ENCODE peak calls at places on chromosomes 12 and 14, in eight cellular contexts. U is T-helper 17 cell; I is mucosa of gallbladder; E is AG10803; L is fibroblast of mammary gland; J is smooth muscle cell of the brain vasculature; D is stimulated activated CD4-positive, alpha-beta T cell treated with anti-CD3 and anti-CD28 coated beads, Interleukin-12 subunit alpha, Interleukin-12 subunit beta, amount 100 ng/mL, for 48 hours; P is astrocyte of the spinal cord. C is an unnamed sample.

GRCh38 chr14:52265248-52265647 is 2.2 kb upstream of the PTGDR start:
- DNase-seq in U (no peak), I (no peak), E (no peak), L (no peak), J (no peak), D (no peak), P (no peak), C (peak)

GRCh38 chr12:29769162-29769820 is 14.5 kb downstream of the TMTC1 start:
- DNase-seq in U (no peak), I (peak), E (peak), L (peak), J (no peak), D (no peak), P (peak), C (no peak)

GRCh38 chr14:24673534-24674203 is 39.7 kb upstream of the GZMB start:
- DNase-seq in U (peak), I (no peak), E (no peak), L (no peak), J (no peak), D (peak), P (no peak), C (no peak)

GRCh38 chr14:103537175-103537990 is 8.4 kb downstream of the TRMT61A start:
- DNase-seq in U (no peak), I (no peak), E (no peak), L (peak), J (no peak), D (no peak), P (no peak), C (no peak)

GRCh38 chr12:51722387-51722786 is 126.1 kb downstream of the FIGNL2 start:
- DNase-seq in U (no peak), I (no peak), E (no peak), L (no peak), J (no peak), D (no peak), P (no peak), C (no peak)

GRCh38 chr14:106843951-106844483 is 1317.6 kb downstream of the TMEM121 start:
- DNase-seq in U (no peak), I (peak), E (no peak), L (peak), J (no peak), D (no peak), P (no peak), C (no peak)

GRCh38 chr12:14781563-14781962 is 21.7 kb downstream of the WBP11 start:
- DNase-seq in U (no peak), I (no peak), E (no peak), L (no peak), J (no peak), D (no peak), P (no peak), C (no peak)

GRCh38 chr12:40325349-40325960 is 100.7 kb downstream of the LRRK2 start:
- DNase-seq in U (no peak), I (no peak), E (peak), L (peak), J (no peak), D (no peak), P (peak), C (no peak)

GRCh38 chr12:53486730-53487487 is 12.3 kb downstream of the MAP3K12 start:
- DNase-seq in U (no peak), I (no peak), E (no peak), L (no peak), J (no peak), D (no peak), P (no peak), C (no peak)

GRCh38 chr14:91934554-91935285 is 12.8 kb downstream of the FBLN5 start:
- DNase-seq in U (no peak), I (no peak), E (no peak), L (no peak), J (no peak), D (no peak), P (no peak), C (no peak)

GRCh38 chr12:13165578-13166120 is 30.9 kb upstream of the EMP1 start:
- DNase-seq in U (peak), I (peak), E (peak), L (peak), J (no peak), D (peak), P (peak), C (no peak)

GRCh38 chr12:44972746-44973421 is 78.0 kb downstream of the DBX2 start:
- DNase-seq in U (no peak), I (no peak), E (peak), L (peak), J (no peak), D (no peak), P (no peak), C (no peak)

GRCh38 chr14:70602254-70602653 is 1.8 kb upstream of the MED6 start:
- DNase-seq in U (no peak), I (no peak), E (no peak), L (no peak), J (no peak), D (no peak), P (no peak), C (no peak)

GRCh38 chr12:124392271-124392990 is 97.5 kb downstream of the RFLNA start:
- DNase-seq in U (no peak), I (no peak), E (no peak), L (peak), J (no peak), D (no peak), P (peak), C (no peak)

GRCh38 chr12:92290016-92290685 is 144.5 kb upstream of the BTG1 start:
- DNase-seq in U (no peak), I (no peak), E (peak), L (peak), J (no peak), D (no peak), P (peak), C (no peak)

GRCh38 chr14:68800361-68800760 is 7.5 kb upstream of the ZFP36L1 start:
- DNase-seq in U (no peak), I (no peak), E (peak), L (no peak), J (no peak), D (no peak), P (peak), C (no peak)

GRCh38 chr12:111367661-111368221 is 1.2 kb downstream of the PHETA1 start:
- DNase-seq in U (no peak), I (peak), E (no peak), L (peak), J (no peak), D (no peak), P (peak), C (no peak)

GRCh38 chr12:58086930-58087329 is 145.6 kb downstream of the ATP23 start:
- DNase-seq in U (no peak), I (no peak), E (no peak), L (no peak), J (no peak), D (no peak), P (no peak), C (no peak)

GRCh38 chr12:56206373-56207166 is 15.2 kb downstream of the RNF41 start:
- DNase-seq in U (peak), I (peak), E (peak), L (peak), J (no peak), D (no peak), P (peak), C (no peak)

GRCh38 chr12:14993117-14993516 is 20.3 kb downstream of the PDE6H start:
- DNase-seq in U (no peak), I (no peak), E (peak), L (no peak), J (no peak), D (no peak), P (no peak), C (no peak)

GRCh38 chr12:23843958-23844357 is 105.5 kb downstream of the SOX5 start:
- DNase-seq in U (no peak), I (no peak), E (no peak), L (no peak), J (no peak), D (no peak), P (no peak), C (no peak)

GRCh38 chr12:15774819-15775218 is 14.4 kb downstream of the EPS8 start:
- DNase-seq in U (no peak), I (no peak), E (peak), L (peak), J (no peak), D (no peak), P (peak), C (no peak)

GRCh38 chr14:26525057-26525456 is 72.8 kb downstream of the NOVA1 start:
- DNase-seq in U (no peak), I (no peak), E (peak), L (peak), J (no peak), D (no peak), P (peak), C (no peak)

GRCh38 chr12:132071001-132071810 is 72.9 kb downstream of the DDX51 start:
- DNase-seq in U (no peak), I (no peak), E (no peak), L (no peak), J (no peak), D (no peak), P (no peak), C (no peak)

GRCh38 chr14:105275267-105275946 is 25.4 kb downstream of the BRF1 start:
- DNase-seq in U (no peak), I (no peak), E (peak), L (peak), J (peak), D (no peak), P (peak), C (no peak)

GRCh38 chr12:55728185-55728931 is 451 bp downstream of the CD63 start:
- DNase-seq in U (no peak), I (peak), E (peak), L (no peak), J (no peak), D (no peak), P (peak), C (no peak)

GRCh38 chr14:91796622-91797347 is 64.9 kb upstream of the CATSPERB start:
- DNase-seq in U (no peak), I (no peak), E (peak), L (peak), J (no peak), D (no peak), P (peak), C (no peak)

GRCh38 chr12:3777206-3777809 is 24.4 kb upstream of the CRACR2A start:
- DNase-seq in U (no peak), I (peak), E (peak), L (peak), J (no peak), D (no peak), P (peak), C (peak)

GRCh38 chr12:2937500-2937899 is 21.7 kb upstream of the TEAD4 start:
- DNase-seq in U (no peak), I (no peak), E (no peak), L (no peak), J (no peak), D (no peak), P (no peak), C (no peak)

GRCh38 chr14:68943107-68943506 is 36.0 kb downstream of the ACTN1 start:
- DNase-seq in U (no peak), I (no peak), E (no peak), L (no peak), J (no peak), D (no peak), P (no peak), C (no peak)

GRCh38 chr12:5076761-5077160 is 33.1 kb downstream of the KCNA5 start:
- DNase-seq in U (no peak), I (no peak), E (no peak), L (no peak), J (no peak), D (no peak), P (no peak), C (no peak)

GRCh38 chr12:123389560-123390351 is 5.8 kb downstream of the KMT5A start:
- DNase-seq in U (peak), I (peak), E (no peak), L (no peak), J (no peak), D (no peak), P (peak), C (no peak)